ENCODE peak calls at places on chromosome 7, in eight cellular contexts. Z is activated T-cell treated with anti-CD3 and anti-CD28 coated beads, Interleukin-2, amount 50 U/mL, for 72 hours; K is left cardiac atrium; V is ovary; N is hypothalamus; S is vagina; B is activated gamma-delta T cell treated with anti-CD3 and anti-CD28 coated beads, Interleukin-2, amount 50 U/mL, for 16 hours; R is NCI-H1092 treated with DMSO at 0.1 percent for 48 hours. E is an unnamed sample.

GRCh38 chr7:52944916-52945315 is 90.5 kb upstream of the POM121L12 start:
- DNase-seq in K (no peak), S (no peak), Z (no peak), N (no peak), B (no peak), R (no peak), V (no peak), E (no peak)

GRCh38 chr7:105014725-105015630 is 973 bp downstream of the KMT2E start:
- DNase-seq in N (peak), V (peak), B (peak), R (peak), S (no peak), Z (peak), K (peak), E (no peak)

GRCh38 chr7:100573691-100574361 is at the start of gene SAP25:
- DNase-seq in B (no peak), R (no peak), V (no peak), S (no peak), N (no peak), Z (no peak), K (no peak), E (no peak)

GRCh38 chr7:34622182-34622581 is 35.8 kb upstream of the NPSR1 start:
- DNase-seq in Z (no peak), R (no peak), K (no peak), V (no peak), B (no peak), N (no peak), S (no peak), E (no peak)

GRCh38 chr7:88306590-88307048 is at the start of gene STEAP4:
- DNase-seq in B (no peak), N (peak), K (peak), V (peak), S (no peak), Z (no peak), R (no peak), E (no peak)

GRCh38 chr7:44288811-44289340 is 36.5 kb downstream of the CAMK2B start:
- DNase-seq in K (peak), Z (no peak), N (no peak), R (no peak), V (peak), S (no peak), B (no peak), E (no peak)

GRCh38 chr7:40200791-40201190 is 66.0 kb downstream of the SUGCT start:
- DNase-seq in B (no peak), V (no peak), Z (no peak), R (no peak), K (no peak), N (no peak), S (no peak), E (no peak)

GRCh38 chr7:130734525-130735272 is 692 bp upstream of the KLF14 start:
- DNase-seq in V (no peak), N (no peak), S (no peak), R (peak), B (no peak), Z (no peak), K (no peak), E (no peak)

GRCh38 chr7:158818325-158819213 is 10.7 kb downstream of the ESYT2 start:
- DNase-seq in Z (peak), N (peak), R (no peak), K (peak), V (peak), B (peak), S (no peak), E (peak)

GRCh38 chr7:43878867-43879266 is 9.6 kb upstream of the MRPS24 start:
- DNase-seq in V (no peak), N (no peak), K (no peak), S (no peak), Z (no peak), B (no peak), R (no peak), E (no peak)

GRCh38 chr7:53422291-53422690 is 386.9 kb downstream of the POM121L12 start:
- DNase-seq in R (no peak), Z (no peak), K (no peak), S (no peak), B (no peak), V (no peak), N (no peak), E (no peak)

GRCh38 chr7:33516634-33517033 is 387.3 kb downstream of the BBS9 start:
- DNase-seq in V (no peak), N (no peak), R (no peak), K (no peak), B (no peak), S (no peak), Z (no peak), E (no peak)

GRCh38 chr7:70574970-70575799 is 556.8 kb upstream of the GALNT17 start:
- DNase-seq in S (no peak), N (no peak), K (no peak), B (no peak), R (peak), V (no peak), Z (no peak), E (no peak)

E was measured in activated T-helper 9 cell treated with anti-CD3 and anti-CD28 coated beads, Interleukin-2, amount 50 U/mL, for 16 hours.